ENCODE peak calls at places on chromosomes 16 and 17, in seven cellular contexts. V is mammary epithelial cell; P is WERI-Rb-1; E is fibroblast of lung; Y is psoas muscle; H is effector memory CD4-positive, alpha-beta T cell; F is IMR-90. T is an unnamed sample. For H3K36me3, the result is how much of the 10 kb centered on the place peaks cover.

GRCh38 chr17:43809121-43809520 is 23.8 kb downstream of the MPP3 start:
- DNase-seq in H (no peak), P (no peak), F (no peak), Y (no peak), V (no peak), E (no peak), T (no peak)

GRCh38 chr17:57861737-57862409 is 12.0 kb upstream of the MRPS23 start:
- DNase-seq in Y (peak), P (peak), V (no peak), H (no peak), E (peak), F (no peak), T (peak)

GRCh38 chr16:13291934-13292333 is 390.5 kb downstream of the SHISA9 start:
- DNase-seq in H (no peak), Y (no peak), E (no peak), P (no peak), V (no peak), F (no peak), T (no peak)

GRCh38 chr16:57446530-57447141 is 549 bp downstream of the CIAPIN1 start:
- DNase-seq in V (peak), Y (peak), F (peak), H (peak), P (peak), E (peak), T (no peak)

GRCh38 chr17:19728114-19728495 is 11.7 kb upstream of the SLC47A2 start:
- DNase-seq in H (no peak), E (peak), V (peak), F (peak), P (no peak), Y (peak), T (peak)

GRCh38 chr16:2769675-2770056 is 7.4 kb downstream of the ELOB start:
- DNase-seq in Y (no peak), P (peak), F (no peak), H (no peak), V (peak), E (no peak), T (no peak)

GRCh38 chr16:2856061-2856670 is 1.8 kb downstream of the PRSS22 start:
- DNase-seq in H (peak), F (no peak), V (peak), E (no peak), P (no peak), Y (no peak), T (no peak)

GRCh38 chr17:78771758-78772382 is 10.2 kb downstream of the CYTH1 start:
- DNase-seq in P (no peak), E (no peak), V (peak), Y (no peak), H (no peak), F (no peak), T (no peak)

GRCh38 chr16:8912793-8913192 is 30.6 kb downstream of the LITAFD start:
- DNase-seq in E (no peak), Y (no peak), H (no peak), V (no peak), F (no peak), P (no peak), T (no peak)
- H3K36me3 ChIP-seq in E (under half), Y (half or more), H (half or more), V (under half), F (under half), P (half or more), T (half or more)

GRCh38 chr16:81461756-81462155 is 17.1 kb downstream of the CMIP start:
- DNase-seq in Y (peak), F (no peak), P (no peak), E (no peak), V (no peak), H (no peak), T (no peak)
- H3K36me3 ChIP-seq in Y (under half), F (under half), P (under half), E (under half), V (under half), H (under half), T (under half)

DNA sequence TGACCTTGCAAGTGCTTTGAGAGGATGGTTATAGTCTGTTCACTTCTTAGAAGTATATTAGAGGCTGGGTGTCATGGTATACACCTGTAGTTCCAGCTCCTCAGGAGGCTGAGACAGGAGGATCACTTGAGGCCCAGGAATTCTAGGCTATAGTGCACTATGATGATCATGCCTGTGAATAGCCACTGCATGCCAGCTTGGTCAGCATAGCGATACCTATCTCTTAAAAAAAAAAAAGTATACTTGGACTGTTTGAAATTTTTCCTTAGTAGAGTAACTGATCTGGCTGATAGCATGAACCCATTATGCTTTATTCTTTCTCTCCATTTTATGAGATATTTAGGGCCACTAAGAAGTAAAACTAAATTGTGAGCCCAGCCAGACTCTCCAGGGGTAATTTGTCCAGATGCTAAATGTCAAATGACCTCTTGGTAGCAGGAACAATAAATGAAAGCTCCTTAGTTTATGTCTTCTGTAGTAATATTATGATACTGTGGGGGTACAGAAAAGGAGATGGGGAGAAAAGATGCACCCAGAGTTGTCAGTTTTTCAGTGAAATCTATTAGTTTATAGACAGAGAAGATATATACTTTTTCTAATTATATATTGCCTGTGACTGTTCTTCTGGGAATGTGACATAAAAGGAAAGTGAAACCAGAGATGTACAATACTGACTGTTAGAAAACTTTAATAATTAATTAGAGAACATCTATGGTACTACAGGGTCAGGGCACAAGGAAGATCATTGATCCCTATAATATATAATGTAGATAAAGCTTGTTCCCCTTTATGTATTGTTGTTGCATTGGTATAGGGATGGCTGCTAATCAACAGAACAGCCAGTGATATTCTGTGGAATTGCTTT is 335.3 kb upstream of the TBX2 start:
- DNase-seq in E (no peak), H (no peak), P (no peak), V (no peak), F (no peak), Y (no peak), T (peak)
- H3K36me3 ChIP-seq in E (under half), H (under half), P (under half), V (under half), F (under half), Y (under half), T (under half)

DNA sequence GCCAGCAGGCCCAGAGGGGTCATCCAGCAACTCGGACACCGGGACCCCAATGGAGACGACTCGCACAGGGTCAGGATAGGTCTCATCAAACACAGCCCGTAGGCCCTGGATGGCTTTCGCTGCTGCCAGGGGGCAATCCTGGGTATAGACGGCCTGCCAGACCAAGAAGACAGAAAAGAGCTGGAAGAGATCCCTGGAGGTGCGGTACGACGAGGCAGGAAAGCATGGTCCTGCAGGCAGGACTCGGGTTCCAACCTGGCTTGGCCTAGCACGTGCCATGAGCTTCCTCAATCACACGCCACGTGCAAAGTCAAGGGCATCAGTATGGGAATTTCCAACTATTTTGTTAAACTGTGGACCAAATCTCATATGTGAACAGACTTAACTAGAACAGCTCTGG is 6.3 kb upstream of the EXOSC6 start:
- DNase-seq in F (no peak), P (no peak), Y (no peak), H (no peak), E (no peak), V (no peak), T (no peak)
- H3K36me3 ChIP-seq in F (half or more), P (half or more), Y (half or more), H (half or more), E (under half), V (half or more), T (half or more)

DNA sequence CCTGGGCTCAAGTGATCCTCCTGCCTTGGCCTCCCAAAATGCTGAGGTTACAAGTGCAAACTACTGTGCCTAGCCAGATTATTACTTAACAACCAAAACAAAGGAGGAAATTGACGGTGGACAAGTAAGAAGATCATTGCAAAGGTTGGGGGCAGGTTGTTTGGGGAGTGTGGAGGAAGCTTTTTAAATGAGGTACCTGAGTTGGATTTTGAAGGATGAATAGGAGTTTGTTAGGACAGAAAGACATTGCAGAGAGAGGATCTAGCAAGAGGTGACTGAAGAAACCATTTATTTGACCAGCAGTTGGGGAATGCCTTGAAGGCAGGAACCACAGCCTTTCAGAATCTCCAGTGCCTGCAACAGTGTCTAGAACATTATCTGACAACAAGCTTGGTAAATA is 51.3 kb downstream of the ABCC1 start:
- DNase-seq in H (no peak), P (no peak), Y (no peak), F (no peak), V (no peak), E (no peak), T (no peak)
- H3K36me3 ChIP-seq in H (under half), P (under half), Y (under half), F (under half), V (under half), E (under half), T (under half)

DNA sequence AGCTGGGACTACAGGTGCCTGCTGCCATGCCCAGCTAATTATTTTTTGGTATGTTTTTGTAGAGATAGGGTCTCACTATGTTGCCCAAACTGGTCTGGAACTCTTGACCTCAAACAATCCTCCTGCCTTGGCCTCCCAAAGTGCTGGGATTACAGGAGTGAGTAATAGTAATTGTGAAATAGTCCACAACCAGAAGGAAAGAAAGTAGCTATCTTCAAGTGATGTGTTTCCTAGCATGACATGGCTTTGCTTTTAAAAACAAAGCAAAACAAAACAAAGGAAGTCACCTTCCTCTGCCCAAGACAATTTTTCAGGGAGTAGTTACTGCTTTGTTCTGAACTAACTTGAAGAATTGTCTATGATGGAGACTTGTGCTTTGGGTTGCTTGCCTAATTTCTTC is 27.0 kb downstream of the ATP6V0A1 start:
- DNase-seq in H (no peak), F (no peak), Y (no peak), V (no peak), P (no peak), E (peak), T (no peak)
- H3K36me3 ChIP-seq in H (under half), F (half or more), Y (half or more), V (under half), P (half or more), E (under half), T (half or more)

DNA sequence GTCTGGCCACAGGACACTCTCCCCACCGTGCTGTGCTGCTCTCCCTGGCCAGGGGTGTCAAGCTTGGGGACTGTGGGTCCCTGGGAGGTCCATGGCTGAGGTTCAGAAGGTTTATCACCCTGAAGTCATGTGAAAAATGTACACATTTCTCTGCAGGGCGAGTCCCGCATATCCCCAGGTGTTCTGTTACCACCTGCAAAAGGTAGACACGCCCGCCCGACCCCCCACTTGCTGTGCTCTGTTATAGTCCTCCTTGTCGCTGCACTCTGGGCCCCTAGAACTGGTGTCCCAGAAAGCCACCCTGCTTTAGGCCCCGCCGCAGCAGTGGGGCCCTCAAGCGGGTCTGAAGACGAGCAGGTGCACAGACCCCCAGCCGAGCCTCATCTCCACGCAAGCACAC is 11.8 kb downstream of the JPT2 start:
- DNase-seq in H (no peak), V (no peak), F (no peak), E (no peak), P (no peak), Y (no peak), T (no peak)
- H3K36me3 ChIP-seq in H (half or more), V (under half), F (under half), E (under half), P (half or more), Y (half or more), T (half or more)

DNA sequence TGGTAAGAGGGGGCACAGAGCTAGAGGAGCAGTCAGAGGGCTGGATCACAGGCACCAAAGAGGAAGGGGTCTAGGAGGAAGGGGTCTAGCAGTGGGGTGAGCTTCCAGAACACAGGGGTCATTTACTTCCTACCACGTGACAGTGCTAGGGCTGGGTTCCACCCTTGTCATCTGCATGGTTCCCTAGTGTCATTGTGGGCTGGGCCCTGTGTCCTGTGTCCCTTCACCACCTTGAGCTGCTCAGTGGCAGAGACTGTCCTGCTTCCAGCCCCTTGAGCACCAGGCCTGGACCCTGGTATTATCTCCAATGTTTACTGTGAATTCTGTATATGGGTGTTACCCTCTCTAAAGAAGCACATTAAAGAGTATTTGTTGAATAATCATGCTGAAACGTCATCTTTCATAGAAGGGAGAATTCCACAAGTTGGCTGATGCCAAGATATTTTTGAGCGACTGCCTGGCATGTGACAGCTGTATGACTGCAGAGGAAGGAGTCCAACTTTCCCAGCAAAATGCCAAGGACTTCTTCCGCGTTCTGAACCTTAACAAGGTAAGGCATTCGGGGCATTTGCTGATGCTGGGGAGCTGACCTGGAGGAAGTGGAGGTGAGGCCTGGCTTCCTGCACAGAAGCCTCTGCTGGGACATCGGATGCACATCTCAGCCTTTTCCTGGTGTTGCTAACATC is 5.5 kb downstream of the NARF start:
- DNase-seq in E (no peak), F (no peak), H (no peak), Y (no peak), V (no peak), P (no peak), T (no peak)
- H3K36me3 ChIP-seq in E (under half), F (half or more), H (half or more), Y (half or more), V (under half), P (half or more), T (half or more)

DNA sequence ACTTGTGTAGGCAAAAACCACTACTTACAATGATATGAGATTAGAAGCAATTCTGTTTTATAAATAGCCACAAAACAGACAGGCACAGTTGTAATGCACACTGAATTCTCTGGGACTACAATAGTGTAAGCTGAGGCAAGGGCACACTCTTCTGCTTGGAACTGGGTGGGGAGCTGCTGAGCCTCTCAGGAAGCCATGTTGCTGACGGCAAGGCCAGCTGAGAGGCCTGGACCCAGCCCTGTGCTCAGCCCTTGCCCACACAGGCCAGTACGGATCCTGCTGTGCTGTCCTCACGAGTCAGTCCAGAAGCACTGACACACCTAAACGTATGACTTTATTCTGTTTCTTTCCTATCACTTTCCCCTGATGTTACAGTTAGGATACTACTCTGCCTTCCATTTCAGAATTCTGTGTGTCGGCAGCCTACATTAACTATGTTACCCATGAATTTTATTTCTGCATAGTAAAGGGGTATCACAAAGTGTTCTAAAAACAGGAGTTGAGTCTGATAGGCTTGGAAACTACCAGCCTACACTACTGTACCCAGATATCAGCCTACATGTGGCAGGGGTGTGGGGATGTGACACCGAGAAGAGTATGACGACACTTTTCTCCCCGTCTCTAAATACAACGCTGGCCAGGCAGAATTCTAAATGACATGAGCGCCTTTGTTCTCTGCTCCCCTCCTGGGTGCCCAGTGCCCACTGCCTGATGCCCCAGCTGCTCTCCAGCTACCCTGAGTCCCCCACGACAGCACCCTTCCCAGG is 41.1 kb upstream of the FAAP100 start:
- DNase-seq in Y (no peak), E (no peak), P (no peak), F (no peak), V (no peak), H (no peak), T (no peak)
- H3K36me3 ChIP-seq in Y (half or more), E (under half), P (half or more), F (half or more), V (under half), H (half or more), T (half or more)

GRCh38 chr16:83886199-83886971 is 12.5 kb upstream of the MLYCD start:
- DNase-seq in F (no peak), H (no peak), P (no peak), Y (no peak), E (no peak), V (no peak), T (peak)
- H3K36me3 ChIP-seq in F (under half), H (under half), P (under half), Y (under half), E (under half), V (under half), T (under half)

T was measured in SJSA1.